ENCODE peak calls at places on chromosomes 2 and 18, in four cellular contexts. B, E, D and K are unnamed samples.

GRCh38 chr2:197914778-197915177 is 110.4 kb downstream of the PLCL1 start:
- DNase-seq in E (no peak), B (no peak), D (no peak), K (no peak)

GRCh38 chr2:223692227-223692947 is 90.2 kb upstream of the SCG2 start:
- DNase-seq in B (peak; percentile 78), E (peak; percentile 83), D (no peak), K (peak; percentile 56)

GRCh38 chr2:186749179-186749578 is 55.3 kb downstream of the FAM171B start:
- DNase-seq in D (no peak), E (no peak), B (no peak), K (no peak)

GRCh38 chr2:105541189-105542050 is 142.6 kb upstream of the FHL2 start:
- DNase-seq in B (no peak), E (no peak), D (no peak), K (peak; percentile 11)

GRCh38 chr2:70994055-70994444 is 623 bp downstream of the TEX261 start:
- DNase-seq in D (no peak), B (peak; percentile 50), E (no peak), K (peak; percentile 55)

GRCh38 chr18:27549335-27550039 is 364.4 kb upstream of the CHST9 start:
- DNase-seq in B (no peak), D (no peak), E (no peak), K (no peak)

GRCh38 chr2:46256563-46257142 is 40.6 kb upstream of the EPAS1 start:
- DNase-seq in D (no peak), E (no peak), B (no peak), K (no peak)

GRCh38 chr2:120424274-120424796 is 78.4 kb downstream of the INHBB start:
- DNase-seq in D (no peak), E (no peak), B (no peak), K (no peak)

GRCh38 chr18:11845653-11846052 is 5.6 kb upstream of the CHMP1B start:
- DNase-seq in B (no peak), E (no peak), D (no peak), K (no peak)

GRCh38 chr2:178530625-178531142 is 50.4 kb downstream of the PLEKHA3 start:
- DNase-seq in B (no peak), D (no peak), E (no peak), K (no peak)

GRCh38 chr2:148534416-148535205 is 109.9 kb upstream of the EPC2 start:
- DNase-seq in B (no peak), D (no peak), E (no peak), K (no peak)

GRCh38 chr2:181305151-181306123 is 151.7 kb upstream of the ITGA4 start:
- DNase-seq in D (no peak), B (no peak), E (peak; percentile 83), K (no peak)

GRCh38 chr2:121343191-121343590 is 58.2 kb upstream of the TFCP2L1 start:
- DNase-seq in E (no peak), D (no peak), B (no peak), K (no peak)

GRCh38 chr2:158509928-158510797 is 53.4 kb downstream of the PKP4 start:
- DNase-seq in E (no peak), B (peak; percentile 32), D (no peak), K (no peak)

GRCh38 chr18:42164556-42164955 is 209.5 kb downstream of the PIK3C3 start:
- DNase-seq in E (no peak), B (no peak), D (no peak), K (no peak)

GRCh38 chr2:152718909-152719645 is 657 bp downstream of the ARL6IP6 start:
- DNase-seq in B (peak; percentile 80), D (no peak), E (peak; percentile 67), K (peak; percentile 85)